ENCODE peak calls at places on chromosomes 3 and 15, in seven cellular contexts. S is amygdala; C is NCI-H1092; V is activated CD8-positive, alpha-beta memory T cell treated with anti-CD3 and anti-CD28 coated beads for 4 hours; I is stimulated activated CD8-positive, alpha-beta memory T cell treated with anti-CD3 and anti-CD28 coated beads, Interleukin-4, amount 100 ng/mL, for 1 hour; W is occipital lobe; N is HEK293T. H is an unnamed sample.

GRCh38 chr15:75554717-75555116 is 24.4 kb downstream of the PTPN9 start:
- DNase-seq in S (no peak), C (no peak), V (no peak), I (no peak), W (no peak), N (no peak), H (no peak)

GRCh38 chr3:135751991-135752390 is 213.5 kb upstream of the PPP2R3A start:
- DNase-seq in S (no peak), C (no peak), V (no peak), I (no peak), W (no peak), N (no peak), H (no peak)

GRCh38 chr3:186095584-186096061 is 13.3 kb downstream of the ETV5 start:
- DNase-seq in S (no peak), C (no peak), V (no peak), I (no peak), W (no peak), N (no peak), H (no peak)

GRCh38 chr3:23086366-23086765 is 116.8 kb upstream of the UBE2E2 start:
- DNase-seq in S (no peak), C (no peak), V (no peak), I (no peak), W (no peak), N (no peak), H (no peak)

GRCh38 chr3:17398959-17399551 is 343.4 kb downstream of the TBC1D5 start:
- DNase-seq in S (no peak), C (no peak), V (no peak), I (no peak), W (no peak), N (no peak), H (no peak)

GRCh38 chr15:47990821-47991220 is 130.0 kb upstream of the SLC24A5 start:
- DNase-seq in S (no peak), C (no peak), V (no peak), I (no peak), W (no peak), N (no peak), H (no peak)

GRCh38 chr15:74776851-74777768 is 4.8 kb upstream of the CSK start:
- DNase-seq in S (no peak), C (no peak), V (no peak), I (no peak), W (no peak), N (no peak), H (no peak)

GRCh38 chr3:163722421-163722820 is 1355.9 kb downstream of the SI start:
- DNase-seq in S (no peak), C (no peak), V (no peak), I (no peak), W (no peak), N (no peak), H (no peak)

GRCh38 chr3:61848885-61849284 is 287.5 kb downstream of the PTPRG start:
- DNase-seq in S (no peak), C (no peak), V (no peak), I (no peak), W (no peak), N (no peak), H (no peak)

GRCh38 chr3:118126751-118127150 is 907.9 kb downstream of the IGSF11 start:
- DNase-seq in S (no peak), C (no peak), V (no peak), I (no peak), W (no peak), N (no peak), H (no peak)

GRCh38 chr15:88624156-88624970 is 3.2 kb downstream of the AEN start:
- DNase-seq in S (no peak), C (no peak), V (no peak), I (no peak), W (no peak), N (peak), H (no peak)

GRCh38 chr3:175433026-175433668 is 574.0 kb downstream of the NAALADL2 start:
- DNase-seq in S (no peak), C (no peak), V (no peak), I (no peak), W (no peak), N (no peak), H (no peak)

GRCh38 chr15:66216806-66217205 is 36.7 kb downstream of the MEGF11 start:
- DNase-seq in S (no peak), C (no peak), V (no peak), I (no peak), W (no peak), N (no peak), H (no peak)

GRCh38 chr3:133437391-133438093 is 37.7 kb downstream of the BFSP2 start:
- DNase-seq in S (no peak), C (peak), V (no peak), I (no peak), W (no peak), N (peak), H (peak)

GRCh38 chr3:16885948-16886683 is 1.4 kb downstream of the PLCL2 start:
- DNase-seq in S (no peak), C (no peak), V (no peak), I (no peak), W (no peak), N (no peak), H (no peak)

GRCh38 chr3:61043156-61043555 is 208.1 kb downstream of the FHIT start:
- DNase-seq in S (no peak), C (no peak), V (no peak), I (no peak), W (no peak), N (no peak), H (no peak)

GRCh38 chr3:138456961-138457862 is 22.8 kb downstream of the ESYT3 start:
- DNase-seq in S (no peak), C (no peak), V (no peak), I (no peak), W (no peak), N (no peak), H (no peak)

GRCh38 chr3:124243253-124243859 is 251.4 kb upstream of the ROPN1 start:
- DNase-seq in S (no peak), C (no peak), V (no peak), I (no peak), W (no peak), N (no peak), H (no peak)

GRCh38 chr3:13590841-13591515 is 42.1 kb downstream of the FBLN2 start:
- DNase-seq in S (no peak), C (no peak), V (no peak), I (no peak), W (no peak), N (no peak), H (no peak)

GRCh38 chr3:14370719-14371572 is 31.5 kb upstream of the SLC6A6 start:
- DNase-seq in S (no peak), C (no peak), V (no peak), I (no peak), W (no peak), N (no peak), H (no peak)

GRCh38 chr3:48614044-48614443 is 4.6 kb upstream of the UQCRC1 start:
- DNase-seq in S (no peak), C (no peak), V (no peak), I (no peak), W (no peak), N (no peak), H (no peak)

GRCh38 chr3:188947983-188948657 is 223.7 kb upstream of the TPRG1 start:
- DNase-seq in S (peak), C (peak), V (no peak), I (no peak), W (peak), N (peak), H (peak)

GRCh38 chr15:35362195-35362829 is 183.7 kb downstream of the DPH6 start:
- DNase-seq in S (no peak), C (no peak), V (no peak), I (no peak), W (no peak), N (no peak), H (no peak)

H was measured in nucleus accumbens.